ENCODE peak calls at places on chromosomes 7 and 10, in ten cellular contexts. Q is tibial nerve, O is IMR-90, P is uterus, E is suprapubic skin, I is A549, S is heart left ventricle, D is K562, A is GM12878, M is Peyer's patch. X is an unnamed sample.

GRCh38 chr7:150963707-150964559 is 14.2 kb downstream of the KCNH2 start:
- DNase-seq in Q (no peak), O (no peak), P (no peak), E (no peak), I (no peak), S (no peak), D (peak; percentile 75), A (no peak), M (no peak), X (no peak)

GRCh38 chr10:86109421-86109820 is 257.2 kb downstream of the GRID1 start:
- DNase-seq in Q (no peak), O (no peak), P (no peak), E (no peak), I (no peak), S (no peak), D (no peak), A (no peak), M (no peak), X (no peak)

GRCh38 chr7:98229991-98230745 is 18.9 kb downstream of the BHLHA15 start:
- DNase-seq in Q (no peak), O (no peak), P (no peak), E (no peak), I (no peak), S (no peak), D (no peak), A (no peak), M (no peak), X (no peak)

GRCh38 chr10:92822964-92823363 is 25.4 kb upstream of the EXOC6 start:
- DNase-seq in Q (no peak), O (peak; percentile 35), P (no peak), E (no peak), I (peak; percentile 44), S (no peak), D (peak; percentile 38), A (no peak), M (no peak), X (no peak)

GRCh38 chr7:3705258-3705657 is 404.2 kb downstream of the SDK1 start:
- DNase-seq in Q (no peak), O (no peak), P (no peak), E (no peak), I (no peak), S (no peak), D (no peak), A (no peak), M (no peak), X (no peak)

GRCh38 chr7:100016209-100016901 is 959 bp downstream of the ZKSCAN1 start:
- DNase-seq in Q (no peak), O (no peak), P (no peak), E (no peak), I (no peak), S (no peak), D (peak; percentile 27), A (no peak), M (peak; percentile 44), X (no peak)

GRCh38 chr7:110534241-110534931 is 556.5 kb upstream of the LRRN3 start:
- DNase-seq in Q (no peak), O (peak; percentile 71), P (no peak), E (no peak), I (peak; percentile 89), S (no peak), D (peak; percentile 15), A (no peak), M (no peak), X (no peak)

GRCh38 chr10:1215862-1216575 is 159.8 kb downstream of the WDR37 start:
- DNase-seq in Q (no peak), O (no peak), P (no peak), E (no peak), I (no peak), S (no peak), D (no peak), A (no peak), M (no peak), X (no peak)

GRCh38 chr7:93530701-93531100 is 43.8 kb downstream of the CALCR start:
- DNase-seq in Q (no peak), O (no peak), P (no peak), E (no peak), I (no peak), S (no peak), D (no peak), A (no peak), M (no peak), X (no peak)

GRCh38 chr7:74269757-74270277 is 15.6 kb upstream of the RFC2 start:
- DNase-seq in Q (no peak), O (peak; percentile 74), P (peak; percentile 64), E (peak; percentile 79), I (peak; percentile 70), S (peak; percentile 65), D (peak; percentile 81), A (peak; percentile 74), M (peak; percentile 85), X (no peak)

GRCh38 chr7:51079494-51079893 is 237.1 kb downstream of the COBL start:
- DNase-seq in Q (no peak), O (no peak), P (no peak), E (no peak), I (no peak), S (no peak), D (no peak), A (no peak), M (no peak), X (no peak)

GRCh38 chr7:727104-727805 is at the start of gene PRKAR1B:
- DNase-seq in Q (no peak), O (no peak), P (no peak), E (no peak), I (peak; percentile 32), S (peak; percentile 27), D (peak; percentile 66), A (no peak), M (peak; percentile 64), X (no peak)

GRCh38 chr7:70456729-70457128 is 675.2 kb upstream of the GALNT17 start:
- DNase-seq in Q (no peak), O (no peak), P (no peak), E (no peak), I (no peak), S (no peak), D (no peak), A (no peak), M (peak; percentile 52), X (no peak)

GRCh38 chr7:95511716-95512260 is 26.0 kb downstream of the ASB4 start:
- DNase-seq in Q (peak; percentile 69), O (peak; percentile 63), P (peak; percentile 65), E (peak; percentile 81), I (peak; percentile 85), S (peak; percentile 51), D (peak; percentile 87), A (no peak), M (peak; percentile 92), X (peak; percentile 94)

GRCh38 chr10:116752563-116752962 is 10.2 kb upstream of the HSPA12A start:
- DNase-seq in Q (no peak), O (peak; percentile 16), P (no peak), E (peak; percentile 2), I (no peak), S (no peak), D (no peak), A (no peak), M (no peak), X (no peak)

DNA sequence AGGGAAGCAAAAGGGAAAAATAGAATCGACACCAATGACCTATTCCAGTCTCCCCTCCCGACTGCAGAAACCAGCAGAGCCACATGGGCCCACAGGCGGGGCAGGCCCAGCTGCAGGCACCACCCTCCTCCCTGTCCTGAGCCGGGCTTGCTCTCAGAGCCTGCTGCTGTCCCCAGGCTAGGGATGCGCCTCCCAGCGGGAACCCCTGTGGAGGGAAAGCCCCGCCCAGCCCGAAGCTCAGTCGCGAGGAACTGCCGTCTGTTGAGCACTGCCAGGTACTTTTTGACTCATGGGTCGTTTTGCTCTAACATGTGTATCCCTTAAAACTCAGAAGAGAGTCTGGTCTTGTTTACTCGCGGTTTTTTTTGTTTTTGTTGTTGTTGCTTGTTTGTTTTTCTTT is 124.5 kb upstream of the RET start:
- DNase-seq in Q (no peak), O (no peak), P (peak; percentile 19), E (peak; percentile 64), I (no peak), S (no peak), D (peak; percentile 23), A (no peak), M (peak; percentile 47), X (peak; percentile 55)
- TF ChIP-seq POLR2A in Q (no peak), O (no peak), P (no peak), E (no peak), I (no peak), S (no peak), D (no peak), A (no peak), M (no peak), X (no peak)

DNA sequence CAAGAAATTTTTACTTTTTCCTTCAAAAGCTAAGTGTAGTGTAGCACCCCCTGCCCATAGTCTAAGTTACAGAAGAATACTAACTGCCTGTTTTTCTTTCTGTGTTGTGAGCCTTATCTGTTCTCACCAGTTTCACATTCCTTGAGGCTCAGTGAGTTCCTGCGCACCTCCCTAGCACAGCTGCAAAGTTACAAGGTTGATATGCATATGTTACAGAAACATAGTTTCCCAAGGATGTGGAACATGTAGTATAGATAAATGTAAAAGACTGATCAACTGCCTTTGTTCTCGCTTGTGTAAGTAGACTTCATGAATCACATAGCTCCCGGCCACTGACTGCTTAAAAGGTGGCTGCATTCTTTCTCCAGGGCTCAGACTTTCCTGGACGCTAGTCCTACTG is 6.7 kb upstream of the ZNF33B start:
- DNase-seq in Q (no peak), O (no peak), P (no peak), E (no peak), I (no peak), S (no peak), D (peak; percentile 88), A (no peak), M (no peak), X (no peak)
- TF ChIP-seq POLR2A in Q (no peak), O (no peak), P (no peak), E (no peak), I (no peak), S (no peak), D (no peak), A (no peak), M (no peak), X (no peak)

DNA sequence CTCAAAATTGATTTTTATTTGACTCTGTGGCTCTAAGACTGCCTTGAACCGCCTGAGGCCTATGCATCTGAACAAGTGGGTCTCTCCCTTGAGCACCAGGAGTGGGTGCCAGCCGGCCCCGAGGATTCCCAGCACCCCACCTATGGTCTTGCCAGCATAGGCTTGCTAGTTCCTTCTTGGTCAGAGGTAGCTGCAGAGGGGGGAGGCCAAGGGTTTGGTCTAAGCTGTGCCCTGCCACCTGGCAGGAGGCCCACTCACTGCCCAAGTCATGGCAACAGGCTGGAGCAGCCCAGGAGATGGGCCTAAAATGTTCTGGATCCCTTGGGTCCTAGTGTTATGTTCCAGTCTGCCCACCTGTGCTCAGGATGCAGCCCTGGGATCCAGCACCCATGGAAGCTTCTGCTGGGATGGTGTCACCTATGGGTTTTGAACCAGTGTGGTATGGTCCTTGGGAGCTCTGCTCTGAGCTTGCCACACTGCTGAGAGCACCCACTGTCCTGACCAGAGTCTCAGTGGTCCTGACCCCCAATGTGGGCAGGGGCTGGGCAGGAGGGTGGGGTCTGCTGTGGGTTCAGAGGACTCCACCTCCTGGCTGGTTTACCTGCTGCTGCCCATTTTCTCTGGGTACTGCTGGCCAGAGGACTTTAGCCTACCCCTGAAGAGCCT is 12.6 kb downstream of the YKT6 start:
- DNase-seq in Q (no peak), O (no peak), P (no peak), E (peak; percentile 51), I (no peak), S (no peak), D (no peak), A (no peak), M (no peak), X (no peak)
- TF ChIP-seq POLR2A in Q (no peak), O (no peak), P (no peak), E (no peak), I (no peak), S (no peak), D (no peak), A (no peak), M (no peak), X (no peak)

GRCh38 chr7:27168265-27168947 is 3.1 kb upstream of the HOXA9 start:
- DNase-seq in Q (no peak), O (no peak), P (peak; percentile 71), E (peak; percentile 79), I (no peak), S (no peak), D (no peak), A (no peak), M (peak; percentile 82), X (no peak)
- TF ChIP-seq POLR2A in Q (no peak), O (no peak), P (no peak), E (no peak), I (no peak), S (no peak), D (no peak), A (no peak), M (peak; percentile 14), X (no peak)

X was measured in esophagus muscularis mucosa.